ENCODE peak calls at places on chromosomes 7 and 10, in eight cellular contexts. Q, J, D, N, K, Y, I and O are unnamed samples.

GRCh38 chr10:8410506-8410905 is 356.0 kb downstream of the GATA3 start:
- DNase-seq in N (no peak), I (no peak), Y (no peak), Q (no peak), D (no peak), K (no peak), J (no peak), O (no peak)

GRCh38 chr10:114374141-114374791 is 30.0 kb downstream of the AFAP1L2 start:
- DNase-seq in J (peak; percentile 28), I (peak; percentile 22), K (no peak), D (no peak), Y (no peak), Q (no peak), N (no peak), O (no peak)

GRCh38 chr7:53740971-53741370 is 705.5 kb downstream of the POM121L12 start:
- DNase-seq in K (no peak), J (no peak), N (no peak), Y (no peak), I (no peak), D (no peak), Q (no peak), O (no peak)

GRCh38 chr10:86693721-86694369 is 25.5 kb downstream of the LDB3 start:
- DNase-seq in D (no peak), Q (peak; percentile 58), I (peak; percentile 40), N (no peak), K (no peak), J (peak; percentile 28), Y (peak; percentile 79), O (peak; percentile 63)

GRCh38 chr7:24905996-24906770 is 73.8 kb downstream of the OSBPL3 start:
- DNase-seq in D (no peak), N (no peak), I (no peak), Q (peak; percentile 57), J (no peak), Y (no peak), K (no peak), O (peak; percentile 26)

GRCh38 chr10:94403034-94403822 is 887 bp downstream of the TBC1D12 start:
- DNase-seq in J (peak; percentile 44), I (peak; percentile 67), Y (peak; percentile 53), N (no peak), K (peak; percentile 92), Q (peak; percentile 78), D (peak; percentile 77), O (peak; percentile 64)

GRCh38 chr10:132406181-132406580 is 9.2 kb downstream of the PWWP2B start:
- DNase-seq in Q (no peak), N (no peak), I (no peak), J (no peak), Y (no peak), K (peak; percentile 62), D (no peak), O (no peak)

GRCh38 chr10:58266826-58267712 is 625 bp downstream of the IPMK start:
- DNase-seq in N (peak; percentile 48), I (peak; percentile 54), Q (peak; percentile 69), Y (peak; percentile 31), D (peak; percentile 81), J (peak; percentile 59), K (peak; percentile 91), O (peak; percentile 54)

GRCh38 chr7:140649566-140650205 is 9.1 kb upstream of the DENND2A start:
- DNase-seq in K (no peak), J (no peak), Q (peak; percentile 36), I (no peak), D (no peak), Y (no peak), N (no peak), O (no peak)

GRCh38 chr7:28355553-28356319 is 56.6 kb upstream of the CREB5 start:
- DNase-seq in Y (no peak), D (no peak), I (no peak), J (no peak), N (no peak), Q (no peak), K (no peak), O (no peak)

GRCh38 chr10:131964298-131964697 is 17.4 kb downstream of the BNIP3 start:
- DNase-seq in I (no peak), D (no peak), J (no peak), K (no peak), Y (no peak), Q (no peak), N (no peak), O (no peak)

GRCh38 chr7:21261627-21262564 is 166.0 kb upstream of the SP4 start:
- DNase-seq in D (peak; percentile 68), N (peak; percentile 25), Y (peak; percentile 15), Q (no peak), I (peak; percentile 10), J (no peak), K (no peak), O (no peak)

GRCh38 chr7:85773116-85773783 is 586.4 kb upstream of the SEMA3D start:
- DNase-seq in D (no peak), Y (peak; percentile 58), I (no peak), N (no peak), Q (peak; percentile 84), K (no peak), J (peak; percentile 80), O (peak; percentile 52)

GRCh38 chr7:28191751-28192150 is 11.2 kb upstream of the JAZF1 start:
- DNase-seq in Y (no peak), N (no peak), K (no peak), J (no peak), D (no peak), Q (no peak), I (no peak), O (no peak)

GRCh38 chr7:76187246-76187645 is 14.4 kb upstream of the SRRM3 start:
- DNase-seq in N (no peak), Q (no peak), D (no peak), K (no peak), I (no peak), J (no peak), Y (no peak), O (no peak)

GRCh38 chr7:47741984-47742383 is 160.1 kb upstream of the TNS3 start:
- DNase-seq in J (no peak), I (no peak), D (no peak), Y (no peak), K (no peak), N (no peak), Q (no peak), O (peak; percentile 39)

GRCh38 chr10:84118395-84119006 is 20.8 kb upstream of the GHITM start:
- DNase-seq in D (no peak), N (no peak), Q (no peak), J (no peak), Y (no peak), K (no peak), I (no peak), O (no peak)

GRCh38 chr7:157046681-157047080 is 36.2 kb upstream of the MNX1 start:
- DNase-seq in Y (peak; percentile 94), N (no peak), K (no peak), Q (peak; percentile 4), J (no peak), D (no peak), I (no peak), O (peak; percentile 68)

GRCh38 chr7:117127585-117128168 is 174.4 kb downstream of the ST7 start:
- DNase-seq in K (no peak), D (no peak), N (peak; percentile 12), I (peak; percentile 38), J (peak; percentile 43), Y (peak; percentile 12), Q (peak; percentile 65), O (peak; percentile 78)

GRCh38 chr7:33591481-33591880 is 313.9 kb upstream of the BMPER start:
- DNase-seq in K (no peak), J (no peak), I (no peak), D (no peak), Q (no peak), N (no peak), Y (no peak), O (no peak)

GRCh38 chr10:34861293-34862004 is 46.4 kb upstream of the PARD3 start:
- DNase-seq in J (peak; percentile 16), Y (no peak), N (no peak), Q (no peak), D (no peak), I (no peak), K (no peak), O (peak; percentile 20)

GRCh38 chr10:71923138-71923692 is 41.0 kb upstream of the CHST3 start:
- DNase-seq in I (no peak), K (no peak), D (no peak), J (no peak), N (no peak), Y (no peak), Q (no peak), O (no peak)